ENCODE peak calls at places on chromosome 1, in nine cellular contexts. Y is endodermal cell; D is fibroblast of mammary gland; H is CD8-positive, alpha-beta T cell; W is colonic mucosa; M is astrocyte; Q is lower leg skin; A is cardiac fibroblast; T is osteocyte. O is an unnamed sample.

GRCh38 chr1:29062157-29062942 is 61.4 kb downstream of the TMEM200B start:
- DNase-seq in Y (no peak), D (no peak), H (no peak), W (no peak), M (no peak), Q (no peak), A (no peak), T (no peak), O (no peak)

GRCh38 chr1:43613075-43613942 is 36.6 kb upstream of the KDM4A start:
- DNase-seq in Y (no peak), D (no peak), H (no peak), W (no peak), M (no peak), Q (no peak), A (no peak), T (no peak), O (no peak)

GRCh38 chr1:173527151-173527826 is 50.2 kb downstream of the PRDX6 start:
- DNase-seq in Y (no peak), D (peak), H (no peak), W (no peak), M (no peak), Q (no peak), A (peak), T (no peak), O (no peak)

GRCh38 chr1:9376430-9376829 is 83.7 kb downstream of the SPSB1 start:
- DNase-seq in Y (no peak), D (no peak), H (no peak), W (no peak), M (no peak), Q (no peak), A (no peak), T (no peak), O (no peak)

GRCh38 chr1:155717041-155717440 is 28.1 kb downstream of the DAP3 start:
- DNase-seq in Y (no peak), D (no peak), H (no peak), W (no peak), M (no peak), Q (no peak), A (no peak), T (no peak), O (no peak)

GRCh38 chr1:215652371-215652770 is 85.3 kb downstream of the KCTD3 start:
- DNase-seq in Y (no peak), D (no peak), H (no peak), W (no peak), M (no peak), Q (no peak), A (no peak), T (no peak), O (no peak)

GRCh38 chr1:55916480-55916879 is 662.9 kb downstream of the PLPP3 start:
- DNase-seq in Y (no peak), D (peak), H (no peak), W (no peak), M (peak), Q (no peak), A (peak), T (no peak), O (no peak)

GRCh38 chr1:87512431-87512830 is 183.8 kb downstream of the LMO4 start:
- DNase-seq in Y (no peak), D (no peak), H (no peak), W (no peak), M (peak), Q (no peak), A (no peak), T (no peak), O (no peak)

GRCh38 chr1:82706741-82707140 is 906.0 kb downstream of the ADGRL2 start:
- DNase-seq in Y (no peak), D (no peak), H (no peak), W (no peak), M (peak), Q (no peak), A (no peak), T (no peak), O (no peak)

GRCh38 chr1:190453550-190453949 is 24.1 kb downstream of the BRINP3 start:
- DNase-seq in Y (no peak), D (no peak), H (no peak), W (no peak), M (no peak), Q (no peak), A (no peak), T (no peak), O (no peak)

GRCh38 chr1:118117521-118117920 is 67.5 kb downstream of the SPAG17 start:
- DNase-seq in Y (no peak), D (no peak), H (no peak), W (no peak), M (no peak), Q (no peak), A (no peak), T (no peak), O (no peak)

GRCh38 chr1:201214461-201214860 is 23.8 kb downstream of the IGFN1 start:
- DNase-seq in Y (peak), D (peak), H (no peak), W (no peak), M (no peak), Q (peak), A (no peak), T (no peak), O (peak)
- TF ChIP-seq CTCF in Y (peak), D (peak), H (no peak), W (no peak), M (no peak), Q (no peak), A (no peak), T (no peak), O (no peak)

GRCh38 chr1:178379807-178380206 is 117.0 kb downstream of the CLEC20A start:
- DNase-seq in Y (peak), D (no peak), H (no peak), W (no peak), M (no peak), Q (no peak), A (no peak), T (no peak), O (no peak)
- TF ChIP-seq CTCF in Y (peak), D (peak), H (no peak), W (no peak), M (no peak), Q (no peak), A (peak), T (peak), O (peak)

GRCh38 chr1:160416369-160416768 is 16.0 kb downstream of the VANGL2 start:
- DNase-seq in Y (peak), D (peak), H (no peak), W (no peak), M (peak), Q (peak), A (peak), T (no peak), O (no peak)
- TF ChIP-seq CTCF in Y (peak), D (peak), H (no peak), W (peak), M (peak), Q (no peak), A (peak), T (peak), O (peak)

DNA sequence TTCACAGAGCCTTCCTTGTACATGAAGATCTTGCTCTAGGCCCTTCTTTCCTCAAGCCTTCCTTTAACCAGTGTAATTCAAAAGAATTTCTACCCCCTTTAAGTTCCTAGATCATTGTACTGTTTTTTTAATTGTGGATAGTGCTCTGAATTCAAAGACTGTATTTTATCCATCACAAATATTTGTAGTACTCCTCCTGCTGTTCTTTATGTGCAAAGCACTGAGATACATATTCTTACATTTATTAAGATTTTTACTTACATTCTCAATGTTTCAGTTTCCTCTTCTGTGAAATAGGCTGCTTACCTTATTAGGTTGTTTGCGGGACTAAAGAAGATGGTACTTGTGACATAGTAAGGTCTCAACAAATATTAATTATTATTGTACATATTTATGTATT is 168.8 kb upstream of the PDE4B start:
- DNase-seq in Y (no peak), D (no peak), H (no peak), W (no peak), M (no peak), Q (no peak), A (peak), T (no peak), O (no peak)
- TF ChIP-seq CTCF in Y (no peak), D (no peak), H (no peak), W (no peak), M (no peak), Q (no peak), A (no peak), T (peak), O (no peak)

GRCh38 chr1:80212958-80213357 is 1206.4 kb upstream of the ADGRL4 start:
- DNase-seq in Y (no peak), D (no peak), H (no peak), W (no peak), M (no peak), Q (no peak), A (no peak), T (no peak), O (no peak)

GRCh38 chr1:80214888-80215540 is 1208.5 kb upstream of the ADGRL4 start:
- DNase-seq in Y (no peak), D (no peak), H (no peak), W (no peak), M (no peak), Q (no peak), A (no peak), T (no peak), O (no peak)

GRCh38 chr1:80221319-80221718 is 1214.8 kb upstream of the ADGRL4 start:
- DNase-seq in Y (no peak), D (no peak), H (no peak), W (no peak), M (no peak), Q (no peak), A (no peak), T (no peak), O (no peak)

GRCh38 chr1:80217377-80217986 is 1211.0 kb upstream of the ADGRL4 start:
- DNase-seq in Y (peak), D (peak), H (no peak), W (no peak), M (peak), Q (no peak), A (peak), T (no peak), O (peak)

DNA sequence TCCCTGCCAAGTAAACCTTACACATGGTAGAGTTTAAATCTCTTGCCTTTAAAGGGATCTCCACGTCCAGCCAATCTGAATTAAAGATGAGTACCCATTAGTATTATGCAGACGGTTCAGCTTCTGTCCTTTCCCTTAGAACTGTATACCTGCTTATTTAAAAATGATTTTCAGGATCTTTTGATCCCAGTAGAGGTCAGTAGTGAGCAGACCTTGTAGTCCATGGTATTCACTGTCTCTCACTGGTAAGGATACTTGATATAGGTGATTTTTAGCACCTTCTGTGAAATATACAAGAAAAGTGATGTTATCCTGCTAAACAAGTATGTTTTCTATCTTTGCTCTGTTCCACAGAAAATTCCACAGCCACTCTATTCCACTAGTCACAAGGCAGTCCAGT is 1211.6 kb upstream of the ADGRL4 start:
- DNase-seq in Y (no peak), D (peak), H (no peak), W (no peak), M (peak), Q (no peak), A (peak), T (no peak), O (peak)
- TF ChIP-seq CTCF in Y (peak), D (peak), H (no peak), W (peak), M (peak), Q (no peak), A (peak), T (peak), O (peak)

GRCh38 chr1:24859063-24860010 is 70.7 kb downstream of the RUNX3 start:
- DNase-seq in Y (no peak), D (no peak), H (no peak), W (no peak), M (no peak), Q (no peak), A (no peak), T (peak), O (no peak)

GRCh38 chr1:24855474-24855873 is 74.6 kb downstream of the RUNX3 start:
- DNase-seq in Y (no peak), D (no peak), H (no peak), W (no peak), M (no peak), Q (no peak), A (no peak), T (peak), O (no peak)

GRCh38 chr1:24856787-24857527 is 73.1 kb downstream of the RUNX3 start:
- DNase-seq in Y (no peak), D (no peak), H (no peak), W (no peak), M (no peak), Q (no peak), A (no peak), T (peak), O (no peak)

GRCh38 chr1:24858277-24858676 is 71.8 kb downstream of the RUNX3 start:
- DNase-seq in Y (no peak), D (no peak), H (no peak), W (no peak), M (no peak), Q (no peak), A (no peak), T (no peak), O (no peak)

GRCh38 chr1:24857528-24858133 is 72.4 kb downstream of the RUNX3 start:
- DNase-seq in Y (no peak), D (no peak), H (no peak), W (no peak), M (no peak), Q (no peak), A (no peak), T (peak), O (no peak)
- TF ChIP-seq CTCF in Y (peak), D (no peak), H (no peak), W (no peak), M (no peak), Q (no peak), A (peak), T (no peak), O (no peak)